ENCODE peak calls at places on chromosomes 16 and 17, in six cellular contexts. V is body of pancreas, X is K562, Q is A549, O is HCT116, E is IMR-90. Y is an unnamed sample.

GRCh38 chr16:1113489-1113888 is 17.4 kb upstream of the C1QTNF8 start:
- ATAC-seq in V (no peak), X (no peak), Q (no peak), O (no peak), E (no peak), Y (no peak)

GRCh38 chr16:27084296-27085065 is 17.8 kb downstream of the C16orf82 start:
- ATAC-seq in V (no peak), X (peak), Q (peak), O (no peak), E (no peak), Y (no peak)

GRCh38 chr17:38324732-38325131 is 19.0 kb downstream of the GPR179 start:
- ATAC-seq in V (no peak), X (no peak), Q (no peak), O (no peak), E (no peak), Y (no peak)

GRCh38 chr17:35521150-35521549 is 16.3 kb downstream of the SLFN12L start:
- ATAC-seq in V (no peak), X (no peak), Q (no peak), O (no peak), E (no peak), Y (no peak)

GRCh38 chr16:28534542-28535373 is 4.0 kb downstream of the NUPR1 start:
- ATAC-seq in V (peak), X (no peak), Q (no peak), O (no peak), E (no peak), Y (peak)

GRCh38 chr17:66799839-66800537 is 34.9 kb upstream of the CACNG5 start:
- ATAC-seq in V (no peak), X (no peak), Q (no peak), O (no peak), E (no peak), Y (peak)

GRCh38 chr17:29179232-29180036 is 764 bp downstream of the MYO18A start:
- ATAC-seq in V (peak), X (peak), Q (peak), O (peak), E (peak), Y (no peak)

GRCh38 chr17:61634942-61635538 is 44.0 kb upstream of the NACA2 start:
- ATAC-seq in V (no peak), X (no peak), Q (no peak), O (no peak), E (no peak), Y (no peak)

GRCh38 chr17:39619786-39620101 is 7.0 kb upstream of the PPP1R1B start:
- ATAC-seq in V (no peak), X (no peak), Q (no peak), O (no peak), E (no peak), Y (no peak)

GRCh38 chr16:55146939-55147338 is 177.1 kb upstream of the IRX6 start:
- ATAC-seq in V (no peak), X (no peak), Q (no peak), O (no peak), E (no peak), Y (no peak)

DNA sequence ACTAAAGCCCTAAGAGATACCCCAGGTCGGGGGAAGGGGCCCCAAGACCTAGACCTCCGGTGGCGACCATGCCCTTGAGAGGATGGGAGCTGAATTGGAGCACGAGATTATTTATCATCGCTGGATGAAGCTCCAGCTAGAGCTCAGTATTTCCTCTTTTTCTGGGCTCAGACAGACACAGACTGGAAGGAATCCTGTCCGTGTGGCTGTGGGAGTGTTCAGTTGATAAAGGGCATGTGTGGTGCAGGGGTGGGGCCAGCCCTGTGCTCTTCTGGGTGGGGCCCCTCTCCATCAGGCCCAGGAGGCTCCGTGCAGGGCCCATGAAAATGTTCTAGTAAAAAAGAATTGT is 6.3 kb upstream of the CBX4 start:
- ATAC-seq in V (no peak), X (peak), Q (peak), O (no peak), E (no peak), Y (peak)
- TF ChIP-seq POLR2A in V (no peak), X (no peak), Q (peak), O (no peak), E (no peak), Y (no peak)

GRCh38 chr16:67857547-67858233 is 10.2 kb upstream of the CENPT start:
- ATAC-seq in V (peak), X (peak), Q (peak), O (peak), E (peak), Y (peak)
- H3K4me3 ChIP-seq in V (no peak), X (no peak), Q (no peak), O (no peak), E (no peak), Y (no peak)

DNA sequence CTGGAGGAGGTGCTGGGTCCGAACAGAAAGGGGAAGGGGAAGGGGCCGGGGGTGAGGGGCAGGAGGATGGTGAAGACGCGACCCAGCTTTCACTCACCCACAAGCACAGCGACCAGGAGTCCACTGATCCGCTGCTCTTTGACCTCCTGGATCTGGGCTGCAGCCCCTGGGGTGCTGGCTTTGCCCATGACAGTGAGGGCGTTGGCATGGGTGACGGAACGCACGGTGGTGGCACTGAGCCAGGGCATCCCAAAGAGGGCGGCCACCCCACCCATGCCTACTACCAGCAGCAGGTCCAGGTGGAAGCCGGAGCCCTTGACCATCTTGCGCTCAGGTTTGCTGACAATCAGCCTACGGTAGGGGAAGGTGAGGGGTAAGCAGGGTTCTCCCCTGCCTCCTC is 14.9 kb downstream of the SLC4A1 start:
- ATAC-seq in V (no peak), X (no peak), Q (no peak), O (no peak), E (no peak), Y (no peak)
- TF ChIP-seq POLR2A in V (no peak), X (no peak), Q (no peak), O (no peak), E (no peak), Y (no peak)

GRCh38 chr17:614637-615546 is 99.7 kb downstream of the VPS53 start:
- ATAC-seq in V (no peak), X (no peak), Q (peak), O (no peak), E (no peak), Y (no peak)
- H3K4me3 ChIP-seq in V (no peak), X (no peak), Q (no peak), O (no peak), E (no peak), Y (no peak)

GRCh38 chr16:89669755-89670154 is 12.1 kb downstream of the SPATA33 start:
- ATAC-seq in V (no peak), X (peak), Q (no peak), O (no peak), E (no peak), Y (no peak)
- TF ChIP-seq POLR2A in V (no peak), X (no peak), Q (no peak), O (no peak), E (no peak), Y (no peak)

GRCh38 chr16:3718628-3719027 is 1.3 kb upstream of the TRAP1 start:
- ATAC-seq in V (no peak), X (no peak), Q (no peak), O (no peak), E (no peak), Y (no peak)

GRCh38 chr16:3722508-3722907 is 5.2 kb upstream of the TRAP1 start:
- ATAC-seq in V (no peak), X (no peak), Q (no peak), O (no peak), E (no peak), Y (no peak)

GRCh38 chr16:3718019-3718391 is 681 bp upstream of the TRAP1 start:
- ATAC-seq in V (no peak), X (no peak), Q (peak), O (no peak), E (no peak), Y (no peak)

GRCh38 chr16:3717235-3718018 is at the start of gene TRAP1:
- ATAC-seq in V (peak), X (peak), Q (peak), O (peak), E (peak), Y (peak)

GRCh38 chr16:3720418-3720817 is 3.1 kb upstream of the TRAP1 start:
- ATAC-seq in V (no peak), X (no peak), Q (no peak), O (no peak), E (no peak), Y (no peak)
- H3K4me3 ChIP-seq in V (no peak), X (no peak), Q (no peak), O (no peak), E (no peak), Y (no peak)

GRCh38 chr17:22718689-22719088 is 1026.4 kb downstream of the KCNJ18 start:
- ATAC-seq in V (no peak), X (no peak), Q (no peak), O (no peak), E (no peak), Y (no peak)
- TF ChIP-seq POLR2A in V (no peak), X (no peak), Q (no peak), O (no peak), E (no peak), Y (no peak)

GRCh38 chr17:7579001-7579838 is at the start of gene CD68:
- ATAC-seq in V (peak), X (peak), Q (peak), O (peak), E (peak), Y (peak)

GRCh38 chr17:7583253-7584109 is at the start of gene MPDU1:
- ATAC-seq in V (peak), X (peak), Q (peak), O (peak), E (peak), Y (peak)

GRCh38 chr17:7579839-7580630 is 597 bp downstream of the CD68 start:
- ATAC-seq in V (no peak), X (peak), Q (peak), O (no peak), E (no peak), Y (no peak)

GRCh38 chr17:7582401-7583252 is 1.0 kb upstream of the MPDU1 start:
- ATAC-seq in V (no peak), X (no peak), Q (no peak), O (no peak), E (no peak), Y (no peak)

DNA sequence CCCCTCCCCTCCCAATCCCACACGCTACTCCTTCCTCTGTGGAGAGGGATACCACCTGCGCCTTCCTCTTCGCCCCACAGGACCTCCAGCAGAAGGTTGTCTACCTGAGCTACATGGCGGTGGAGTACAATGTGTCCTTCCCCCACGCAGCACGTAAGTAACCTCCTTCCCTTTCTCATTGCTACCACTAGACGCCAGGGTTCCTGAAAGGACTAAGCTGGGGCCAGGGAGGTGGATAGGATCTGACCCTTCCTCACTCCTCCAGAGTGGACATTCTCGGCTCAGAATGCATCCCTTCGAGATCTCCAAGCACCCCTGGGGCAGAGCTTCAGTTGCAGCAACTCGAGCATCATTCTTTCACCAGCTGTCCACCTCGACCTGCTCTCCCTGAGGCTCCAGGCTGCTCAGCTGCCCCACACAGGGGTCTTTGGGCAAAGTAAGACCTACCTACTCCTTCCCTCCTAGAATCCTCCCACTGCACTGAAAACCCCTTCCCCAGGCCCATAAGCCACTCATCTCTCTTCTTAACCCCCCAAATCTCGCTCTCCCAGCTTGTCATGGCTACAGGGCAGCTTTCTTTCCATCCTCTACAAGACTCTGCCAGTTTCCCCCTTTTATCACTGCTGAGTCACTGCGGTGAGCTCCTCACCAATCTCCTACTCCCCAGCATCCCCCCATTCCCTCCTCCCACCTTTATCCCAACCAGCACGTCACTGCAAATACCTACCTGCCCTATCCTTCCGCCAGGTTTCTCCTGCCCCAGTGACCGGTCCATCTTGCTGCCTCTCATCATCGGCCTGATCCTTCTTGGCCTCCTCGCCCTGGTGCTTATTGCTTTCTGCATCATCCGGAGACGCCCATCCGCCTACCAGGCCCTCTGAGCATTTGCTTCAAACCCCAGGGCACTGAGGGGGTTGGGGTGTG is 1.5 kb downstream of the CD68 start:
- ATAC-seq in V (no peak), X (no peak), Q (no peak), O (no peak), E (no peak), Y (no peak)
- H3K4me3 ChIP-seq in V (no peak), X (peak), Q (no peak), O (no peak), E (no peak), Y (no peak)

DNA sequence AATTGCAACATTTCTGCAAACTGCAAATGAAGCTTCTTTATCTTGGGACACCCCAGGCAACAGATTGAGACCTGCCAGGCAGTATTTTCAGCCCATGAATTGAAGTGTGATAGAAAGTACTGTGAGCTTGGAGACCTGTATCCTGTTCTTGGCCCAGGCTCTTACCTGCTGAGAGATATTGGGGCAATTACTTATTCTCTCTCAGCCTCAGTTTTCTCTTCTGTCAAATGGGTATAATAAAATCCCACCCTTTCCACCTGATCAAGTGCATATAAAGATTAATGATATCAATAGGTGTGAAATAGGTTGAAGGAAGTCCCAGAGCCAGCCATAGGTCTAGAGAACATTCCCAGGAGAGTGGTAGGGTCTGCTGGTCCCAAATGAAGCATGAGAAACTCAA is 81.2 kb downstream of the GNAO1 start:
- ATAC-seq in V (no peak), X (no peak), Q (no peak), O (no peak), E (no peak), Y (no peak)
- TF ChIP-seq POLR2A in V (no peak), X (no peak), Q (no peak), O (no peak), E (no peak), Y (no peak)